ENCODE peak calls at places on chromosomes 7 and 10, in six cellular contexts. U, W, P, L, C and G are unnamed samples.
A peak's percentile ranks its signal among the peaks of the same experiment; 100 is the strongest.

GRCh38 chr10:99444676-99445075 is 14.3 kb upstream of the GOT1 start:
- DNase-seq in U (no peak), W (no peak), P (no peak), L (no peak), C (no peak), G (no peak)

GRCh38 chr7:142669074-142669654 is 80.1 kb upstream of the PRSS1 start:
- DNase-seq in U (no peak), W (no peak), P (peak; percentile 61), L (no peak), C (peak; percentile 5), G (no peak)

GRCh38 chr10:59037506-59037905 is 138.9 kb upstream of the PHYHIPL start:
- DNase-seq in U (no peak), W (no peak), P (no peak), L (no peak), C (no peak), G (no peak)

GRCh38 chr10:11625019-11625735 is 13.7 kb upstream of the USP6NL start:
- DNase-seq in U (no peak), W (no peak), P (no peak), L (no peak), C (no peak), G (no peak)

GRCh38 chr10:93481931-93482834 is at the start of gene MYOF:
- DNase-seq in U (peak; percentile 74), W (peak; percentile 60), P (peak; percentile 65), L (peak; percentile 96), C (peak; percentile 19), G (peak; percentile 56)

GRCh38 chr7:133265821-133266220 is 12.9 kb downstream of the EXOC4 start:
- DNase-seq in U (no peak), W (no peak), P (no peak), L (no peak), C (no peak), G (no peak)

GRCh38 chr10:10911471-10911921 is 106.2 kb upstream of the CELF2 start:
- DNase-seq in U (no peak), W (peak; percentile 76), P (no peak), L (peak; percentile 22), C (no peak), G (no peak)

GRCh38 chr7:73342645-73343044 is 14.7 kb downstream of the FKBP6 start:
- DNase-seq in U (no peak), W (no peak), P (peak; percentile 35), L (peak; percentile 46), C (peak; percentile 49), G (peak; percentile 31)

GRCh38 chr7:77570330-77571011 is 33.4 kb downstream of the PTPN12 start:
- DNase-seq in U (no peak), W (no peak), P (no peak), L (peak; percentile 64), C (no peak), G (no peak)

GRCh38 chr7:104794154-104794553 is 219.9 kb upstream of the KMT2E start:
- DNase-seq in U (no peak), W (no peak), P (no peak), L (no peak), C (no peak), G (no peak)

GRCh38 chr7:65449505-65449852 is 75.8 kb downstream of the ZNF92 start:
- DNase-seq in U (no peak), W (no peak), P (no peak), L (no peak), C (no peak), G (no peak)

GRCh38 chr7:54330216-54330800 is 211.9 kb upstream of the VSTM2A start:
- DNase-seq in U (no peak), W (no peak), P (no peak), L (no peak), C (no peak), G (no peak)

GRCh38 chr7:93232673-93233018 is 480 bp downstream of the VPS50 start:
- DNase-seq in U (no peak), W (no peak), P (peak; percentile 39), L (no peak), C (no peak), G (no peak)

GRCh38 chr10:27561362-27561761 is 57.3 kb downstream of the RAB18 start:
- DNase-seq in U (no peak), W (no peak), P (no peak), L (no peak), C (no peak), G (no peak)

GRCh38 chr10:36211856-36212255 is 569.8 kb upstream of the FZD8 start:
- DNase-seq in U (no peak), W (no peak), P (no peak), L (no peak), C (no peak), G (no peak)

GRCh38 chr10:111488668-111489067 is 411.8 kb downstream of the ADRA2A start:
- DNase-seq in U (no peak), W (no peak), P (no peak), L (no peak), C (no peak), G (no peak)

GRCh38 chr10:97974526-97975525 is 55.6 kb downstream of the CRTAC1 start:
- DNase-seq in U (no peak), W (no peak), P (no peak), L (no peak), C (no peak), G (no peak)

GRCh38 chr10:24762966-24763623 is 39.4 kb upstream of the ARHGAP21 start:
- DNase-seq in U (no peak), W (no peak), P (no peak), L (peak; percentile 9), C (no peak), G (no peak)

GRCh38 chr7:13980474-13980873 is 9.0 kb downstream of the ETV1 start:
- DNase-seq in U (no peak), W (no peak), P (no peak), L (no peak), C (no peak), G (no peak)

GRCh38 chr10:59807629-59808620 is 54.7 kb upstream of the MRLN start:
- DNase-seq in U (no peak), W (peak; percentile 72), P (no peak), L (no peak), C (peak; percentile 4), G (no peak)

GRCh38 chr7:28840515-28841125 is 117.5 kb downstream of the TRIL start:
- DNase-seq in U (no peak), W (no peak), P (peak; percentile 26), L (no peak), C (peak; percentile 5), G (peak; percentile 91)

GRCh38 chr7:116547347-116547746 is 22.5 kb downstream of the CAV1 start:
- DNase-seq in U (no peak), W (no peak), P (no peak), L (no peak), C (no peak), G (no peak)